ENCODE peak calls at places on chromosomes 13 and 19, in five cellular contexts. X is heart right ventricle; E is aorta; A is Panc1; G is naive thymus-derived CD4-positive, alpha-beta T cell. U is an unnamed sample.

GRCh38 chr19:18507727-18508440 is 14.0 kb downstream of the ELL start:
- ATAC-seq in X (peak; percentile 30), E (no peak), A (no peak), G (no peak), U (peak; percentile 15)

GRCh38 chr13:67130444-67130843 is 99.7 kb downstream of the PCDH9 start:
- ATAC-seq in X (no peak), E (no peak), A (no peak), G (no peak), U (no peak)

GRCh38 chr19:14118165-14119051 is 846 bp upstream of the PRKACA start:
- ATAC-seq in X (peak; percentile 59), E (peak; percentile 83), A (no peak), G (peak; percentile 37), U (peak; percentile 73)

GRCh38 chr13:93882086-93882651 is 597.3 kb downstream of the DCT start:
- ATAC-seq in X (no peak), E (no peak), A (no peak), G (no peak), U (no peak)

GRCh38 chr13:79226250-79226649 is 179.8 kb downstream of the RBM26 start:
- ATAC-seq in X (no peak), E (no peak), A (no peak), G (no peak), U (no peak)

GRCh38 chr13:26831336-26831908 is 70.8 kb upstream of the GPR12 start:
- ATAC-seq in X (no peak), E (no peak), A (no peak), G (no peak), U (no peak)

GRCh38 chr19:18669524-18669817 is 14.0 kb upstream of the CRTC1 start:
- ATAC-seq in X (no peak), E (no peak), A (no peak), G (no peak), U (no peak)

GRCh38 chr19:17754634-17755532 is 3.6 kb downstream of the FCHO1 start:
- ATAC-seq in X (no peak), E (no peak), A (peak; percentile 36), G (peak; percentile 30), U (no peak)

DNA sequence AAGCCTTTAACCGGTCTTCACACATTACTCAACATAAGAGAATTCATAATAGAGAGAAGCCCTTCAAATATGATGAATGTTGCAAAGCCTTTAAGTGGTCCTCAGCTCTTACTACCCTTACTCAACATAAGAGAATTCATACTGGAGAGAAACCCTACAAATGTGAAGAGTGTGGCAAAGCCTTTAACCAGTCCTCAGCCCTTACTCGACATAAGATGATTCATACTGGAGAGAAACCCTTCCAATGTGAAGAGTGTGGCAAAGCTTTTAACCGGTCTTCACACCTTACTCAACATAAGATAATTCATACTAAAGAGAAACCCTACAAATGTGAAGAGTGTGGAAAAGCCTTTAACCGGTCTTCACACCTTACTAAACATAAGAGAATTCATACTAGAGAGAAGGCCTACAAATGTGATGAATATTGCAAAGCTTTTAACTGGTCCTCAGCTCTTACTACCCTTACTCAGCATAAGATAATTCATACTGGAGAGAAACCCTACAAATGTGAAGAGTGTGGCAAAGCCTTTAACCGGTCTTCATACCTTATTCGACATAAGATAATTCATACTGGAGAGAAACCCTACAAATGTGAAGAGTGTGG is 36.4 kb downstream of the ZNF257 start:
- ATAC-seq in X (no peak), E (no peak), A (no peak), G (no peak), U (no peak)
- H3K9me3 ChIP-seq in X (peaks cover 12% of the 10 kb centered on the region), E (peaks cover 1% of the 10 kb centered on the region), A (peaks cover 12% of the 10 kb centered on the region), G (no peaks in the 10 kb centered on the region), U (no peaks in the 10 kb centered on the region)

DNA sequence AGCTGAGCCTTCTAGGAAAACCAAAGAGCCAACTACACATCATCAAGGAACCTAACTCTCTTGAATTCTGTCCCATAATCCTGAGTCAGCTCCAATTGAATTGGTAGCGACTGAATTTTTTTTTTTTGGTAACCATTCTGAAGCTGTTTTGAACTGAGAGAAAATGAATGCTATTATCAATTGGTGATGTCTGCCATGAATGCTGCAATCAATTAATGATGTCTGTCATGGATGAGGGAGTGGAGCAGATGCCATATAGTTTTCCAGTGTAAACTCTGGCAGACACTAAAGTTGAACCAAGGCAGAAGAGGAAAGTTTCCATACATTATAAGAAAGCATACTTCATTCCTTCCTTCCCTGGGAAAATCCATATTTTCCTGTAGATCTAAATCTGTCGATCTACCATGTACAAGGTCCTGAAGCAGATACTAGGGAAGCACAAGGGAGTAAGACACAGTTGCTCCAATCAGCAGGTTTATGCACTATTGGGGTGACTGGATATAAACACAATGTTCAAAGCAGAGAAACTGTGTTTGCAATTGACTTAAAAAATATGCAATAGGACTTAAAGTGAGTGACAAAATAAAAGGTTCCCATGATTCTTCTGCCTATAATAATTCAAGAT is 48.8 kb downstream of the MBD3L1 start:
- ATAC-seq in X (no peak), E (no peak), A (no peak), G (no peak), U (no peak)
- H3K9me3 ChIP-seq in X (peaks cover 2% of the 10 kb centered on the region), E (peaks cover 3% of the 10 kb centered on the region), A (no peaks in the 10 kb centered on the region), G (no peaks in the 10 kb centered on the region), U (no peaks in the 10 kb centered on the region)

GRCh38 chr13:113595131-113595530 is 10.6 kb downstream of the TFDP1 start:
- ATAC-seq in X (no peak), E (no peak), A (no peak), G (no peak), U (no peak)
- H3K9me3 ChIP-seq in X (no peaks in the 10 kb centered on the region), E (no peaks in the 10 kb centered on the region), A (no peaks in the 10 kb centered on the region), G (no peaks in the 10 kb centered on the region), U (no peaks in the 10 kb centered on the region)

GRCh38 chr19:7152568-7152967 is 83.1 kb downstream of the ZNF557 start:
- ATAC-seq in X (no peak), E (no peak), A (peak; percentile 38), G (no peak), U (no peak)

GRCh38 chr19:7153008-7153407 is 83.5 kb downstream of the ZNF557 start:
- ATAC-seq in X (no peak), E (peak; percentile 53), A (no peak), G (no peak), U (no peak)

GRCh38 chr19:7145494-7145893 is 76.0 kb downstream of the ZNF557 start:
- ATAC-seq in X (no peak), E (no peak), A (no peak), G (no peak), U (no peak)

GRCh38 chr19:7149956-7150705 is 80.6 kb downstream of the ZNF557 start:
- ATAC-seq in X (no peak), E (no peak), A (no peak), G (no peak), U (no peak)
- H3K9me3 ChIP-seq in X (no peaks in the 10 kb centered on the region), E (no peaks in the 10 kb centered on the region), A (no peaks in the 10 kb centered on the region), G (no peaks in the 10 kb centered on the region), U (no peaks in the 10 kb centered on the region)

GRCh38 chr19:52366414-52366824 is 3.3 kb upstream of the ZNF880 start:
- ATAC-seq in X (no peak), E (no peak), A (no peak), G (no peak), U (no peak)
- H3K9me3 ChIP-seq in X (peaks cover 18% of the 10 kb centered on the region), E (peaks cover 11% of the 10 kb centered on the region), A (peaks cover 15% of the 10 kb centered on the region), G (no peaks in the 10 kb centered on the region), U (no peaks in the 10 kb centered on the region)

GRCh38 chr19:19835560-19836038 is 14.0 kb upstream of the ZNF506 start:
- ATAC-seq in X (no peak), E (no peak), A (no peak), G (no peak), U (no peak)
- H3K9me3 ChIP-seq in X (peaks cover 15% of the 10 kb centered on the region), E (peaks cover 4% of the 10 kb centered on the region), A (peaks cover 7% of the 10 kb centered on the region), G (peaks cover 11% of the 10 kb centered on the region), U (peaks cover 2% of the 10 kb centered on the region)

DNA sequence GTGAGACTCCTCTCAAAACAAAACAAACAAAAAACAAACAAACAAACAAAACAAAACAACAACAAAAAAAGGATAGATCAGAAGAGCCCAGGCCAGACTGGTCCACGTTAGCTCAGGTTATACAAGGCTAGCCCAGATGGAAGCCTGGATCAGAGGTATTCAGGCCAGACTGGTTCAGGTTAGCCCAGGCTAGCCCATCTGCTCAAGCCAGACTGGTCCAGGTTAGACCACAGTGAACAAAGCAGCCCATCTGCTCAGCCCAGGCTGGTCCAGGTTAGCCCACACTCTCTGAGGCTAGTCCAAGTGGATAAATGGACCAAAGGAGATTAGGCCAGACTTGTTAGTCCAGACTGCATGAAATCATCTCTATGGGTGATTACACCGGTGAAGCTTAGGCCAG is 41.2 kb downstream of the CCL25 start:
- ATAC-seq in X (no peak), E (no peak), A (no peak), G (no peak), U (no peak)
- H3K9me3 ChIP-seq in X (peaks cover 4% of the 10 kb centered on the region), E (peaks cover 24% of the 10 kb centered on the region), A (peaks cover 6% of the 10 kb centered on the region), G (peaks cover 6% of the 10 kb centered on the region), U (no peaks in the 10 kb centered on the region)

DNA sequence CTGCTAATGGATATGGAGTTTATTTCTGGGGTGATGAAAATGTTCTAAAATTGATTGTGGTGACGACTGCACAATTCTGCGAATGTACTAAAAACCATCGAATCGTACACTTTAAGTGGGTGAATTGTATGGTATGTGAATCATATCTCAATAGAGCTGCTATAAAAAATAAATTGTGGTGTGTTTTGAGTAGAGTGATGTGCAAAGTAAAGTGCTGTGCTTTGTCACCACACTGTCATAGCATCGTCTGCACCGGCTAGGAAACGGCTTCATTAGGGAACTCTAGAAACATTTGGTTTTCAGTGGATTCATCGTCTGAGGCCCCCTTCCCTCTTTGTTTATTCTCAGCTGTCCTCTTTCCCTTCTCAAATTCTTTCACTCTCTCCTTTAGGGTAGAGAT is 239.7 kb downstream of the DCLK1 start:
- ATAC-seq in X (no peak), E (no peak), A (no peak), G (no peak), U (no peak)
- H3K9me3 ChIP-seq in X (no peaks in the 10 kb centered on the region), E (no peaks in the 10 kb centered on the region), A (no peaks in the 10 kb centered on the region), G (no peaks in the 10 kb centered on the region), U (no peaks in the 10 kb centered on the region)

DNA sequence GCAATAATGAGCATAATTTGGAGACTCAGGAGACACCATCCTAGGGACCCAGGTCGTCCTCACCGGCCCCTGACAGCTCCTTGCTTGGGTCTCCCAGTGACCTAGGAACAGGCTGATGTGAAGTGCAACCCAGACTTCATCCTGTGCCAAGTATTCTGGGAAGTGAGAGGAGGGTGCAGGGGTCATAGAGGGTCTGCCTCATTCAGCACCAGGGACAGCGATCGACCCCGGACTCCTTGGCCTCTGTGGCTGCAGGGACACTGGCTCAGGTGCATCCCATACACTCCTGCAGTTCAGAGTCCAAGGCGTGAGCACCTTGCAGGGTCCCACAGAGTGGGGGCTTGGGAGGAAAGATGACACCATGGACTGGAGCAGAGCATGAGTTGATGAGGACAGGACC is 10.0 kb upstream of the OR10H2 start:
- ATAC-seq in X (no peak), E (no peak), A (no peak), G (no peak), U (no peak)
- H3K9me3 ChIP-seq in X (no peaks in the 10 kb centered on the region), E (peaks cover 6% of the 10 kb centered on the region), A (no peaks in the 10 kb centered on the region), G (no peaks in the 10 kb centered on the region), U (no peaks in the 10 kb centered on the region)

U was measured in gastroesophageal sphincter.